ENCODE peak calls at places on chromosome 12, in nine cellular contexts. One of them, this sample, is unnamed.

GRCh38 chr12:67919406-67919805 is 69.8 kb upstream of the IFNG-AS1 start:
- DNase-seq in RCC 7860: no peak
- DNase-seq in stimulated activated CD4-positive, alpha-beta T cell treated with anti-CD3 and anti-CD28 coated beads, Interleukin-4, amount 100 ng/mL, for 48 hours: no peak
- DNase-seq in BE2C: no peak
- DNase-seq in NCI-H524: no peak
- DNase-seq in transverse colon: no peak
- DNase-seq in AG04450: no peak
- DNase-seq in left lung: no peak
- DNase-seq in cardiac muscle cell: no peak
- DNase-seq in this sample: no peak

GRCh38 chr12:110888256-110888991 is 32.0 kb downstream of the MYL2 start:
- DNase-seq in cardiac muscle cell: no peak
- DNase-seq in transverse colon: no peak
- DNase-seq in NCI-H524: no peak
- DNase-seq in stimulated activated CD4-positive, alpha-beta T cell treated with anti-CD3 and anti-CD28 coated beads, Interleukin-4, amount 100 ng/mL, for 48 hours: no peak
- DNase-seq in left lung: no peak
- DNase-seq in RCC 7860: no peak
- DNase-seq in AG04450: no peak
- DNase-seq in BE2C: no peak
- DNase-seq in this sample: no peak

GRCh38 chr12:52873832-52874572 is 25.2 kb upstream of the KRT78 start:
- DNase-seq in BE2C: peak; percentile 82
- DNase-seq in cardiac muscle cell: peak; percentile 94
- DNase-seq in NCI-H524: peak; percentile 53
- DNase-seq in left lung: peak; percentile 91
- DNase-seq in transverse colon: peak; percentile 91
- DNase-seq in RCC 7860: peak; percentile 78
- DNase-seq in stimulated activated CD4-positive, alpha-beta T cell treated with anti-CD3 and anti-CD28 coated beads, Interleukin-4, amount 100 ng/mL, for 48 hours: peak; percentile 41
- DNase-seq in AG04450: peak; percentile 61
- DNase-seq in this sample: peak; percentile 96

GRCh38 chr12:79055926-79056674 is 191.5 kb downstream of the SYT1 start:
- DNase-seq in AG04450: peak; percentile 53
- DNase-seq in left lung: no peak
- DNase-seq in transverse colon: no peak
- DNase-seq in cardiac muscle cell: peak; percentile 42
- DNase-seq in RCC 7860: peak; percentile 29
- DNase-seq in BE2C: no peak
- DNase-seq in NCI-H524: no peak
- DNase-seq in stimulated activated CD4-positive, alpha-beta T cell treated with anti-CD3 and anti-CD28 coated beads, Interleukin-4, amount 100 ng/mL, for 48 hours: no peak
- DNase-seq in this sample: no peak

GRCh38 chr12:65742481-65742971 is 81.8 kb upstream of the HMGA2 start:
- DNase-seq in NCI-H524: peak; percentile 58
- DNase-seq in RCC 7860: no peak
- DNase-seq in left lung: no peak
- DNase-seq in AG04450: no peak
- DNase-seq in stimulated activated CD4-positive, alpha-beta T cell treated with anti-CD3 and anti-CD28 coated beads, Interleukin-4, amount 100 ng/mL, for 48 hours: no peak
- DNase-seq in transverse colon: no peak
- DNase-seq in BE2C: no peak
- DNase-seq in cardiac muscle cell: peak; percentile 56
- DNase-seq in this sample: no peak

GRCh38 chr12:110932048-110932447 is 11.7 kb upstream of the MYL2 start:
- DNase-seq in NCI-H524: peak; percentile 17
- DNase-seq in stimulated activated CD4-positive, alpha-beta T cell treated with anti-CD3 and anti-CD28 coated beads, Interleukin-4, amount 100 ng/mL, for 48 hours: no peak
- DNase-seq in RCC 7860: no peak
- DNase-seq in BE2C: no peak
- DNase-seq in left lung: no peak
- DNase-seq in cardiac muscle cell: peak; percentile 29
- DNase-seq in transverse colon: no peak
- DNase-seq in AG04450: no peak
- DNase-seq in this sample: peak; percentile 17

GRCh38 chr12:31574803-31575573 is 15.9 kb downstream of the DENND5B start:
- DNase-seq in cardiac muscle cell: peak; percentile 66
- DNase-seq in BE2C: no peak
- DNase-seq in transverse colon: no peak
- DNase-seq in stimulated activated CD4-positive, alpha-beta T cell treated with anti-CD3 and anti-CD28 coated beads, Interleukin-4, amount 100 ng/mL, for 48 hours: no peak
- DNase-seq in AG04450: no peak
- DNase-seq in RCC 7860: no peak
- DNase-seq in NCI-H524: no peak
- DNase-seq in left lung: no peak
- DNase-seq in this sample: no peak

GRCh38 chr12:95970905-95971304 is 25.2 kb downstream of the HAL start:
- DNase-seq in BE2C: no peak
- DNase-seq in NCI-H524: no peak
- DNase-seq in transverse colon: no peak
- DNase-seq in cardiac muscle cell: no peak
- DNase-seq in AG04450: no peak
- DNase-seq in stimulated activated CD4-positive, alpha-beta T cell treated with anti-CD3 and anti-CD28 coated beads, Interleukin-4, amount 100 ng/mL, for 48 hours: no peak
- DNase-seq in left lung: no peak
- DNase-seq in RCC 7860: no peak
- DNase-seq in this sample: no peak

GRCh38 chr12:28096649-28097048 is 93.6 kb upstream of the CCDC91 start:
- DNase-seq in cardiac muscle cell: no peak
- DNase-seq in left lung: no peak
- DNase-seq in AG04450: no peak
- DNase-seq in stimulated activated CD4-positive, alpha-beta T cell treated with anti-CD3 and anti-CD28 coated beads, Interleukin-4, amount 100 ng/mL, for 48 hours: no peak
- DNase-seq in NCI-H524: no peak
- DNase-seq in BE2C: no peak
- DNase-seq in RCC 7860: no peak
- DNase-seq in transverse colon: no peak
- DNase-seq in this sample: no peak

GRCh38 chr12:86914716-86915115 is 658.5 kb upstream of the MGAT4C start:
- DNase-seq in cardiac muscle cell: peak; percentile 80
- DNase-seq in stimulated activated CD4-positive, alpha-beta T cell treated with anti-CD3 and anti-CD28 coated beads, Interleukin-4, amount 100 ng/mL, for 48 hours: no peak
- DNase-seq in AG04450: peak; percentile 24
- DNase-seq in BE2C: peak; percentile 30
- DNase-seq in left lung: no peak
- DNase-seq in RCC 7860: no peak
- DNase-seq in NCI-H524: peak; percentile 42
- DNase-seq in transverse colon: no peak
- DNase-seq in this sample: no peak

GRCh38 chr12:47067778-47068431 is 11.5 kb upstream of the PCED1B start:
- DNase-seq in BE2C: no peak
- DNase-seq in cardiac muscle cell: no peak
- DNase-seq in transverse colon: no peak
- DNase-seq in NCI-H524: peak; percentile 15
- DNase-seq in RCC 7860: no peak
- DNase-seq in AG04450: no peak
- DNase-seq in left lung: no peak
- DNase-seq in stimulated activated CD4-positive, alpha-beta T cell treated with anti-CD3 and anti-CD28 coated beads, Interleukin-4, amount 100 ng/mL, for 48 hours: no peak
- DNase-seq in this sample: no peak

GRCh38 chr12:111074559-111074958 is 154.2 kb upstream of the MYL2 start:
- DNase-seq in cardiac muscle cell: no peak
- DNase-seq in BE2C: no peak
- DNase-seq in transverse colon: no peak
- DNase-seq in left lung: no peak
- DNase-seq in AG04450: no peak
- DNase-seq in RCC 7860: no peak
- DNase-seq in NCI-H524: no peak
- DNase-seq in stimulated activated CD4-positive, alpha-beta T cell treated with anti-CD3 and anti-CD28 coated beads, Interleukin-4, amount 100 ng/mL, for 48 hours: no peak
- DNase-seq in this sample: no peak

GRCh38 chr12:846376-846775 is 94.0 kb downstream of the WNK1 start:
- DNase-seq in NCI-H524: no peak
- DNase-seq in transverse colon: no peak
- DNase-seq in BE2C: no peak
- DNase-seq in AG04450: no peak
- DNase-seq in cardiac muscle cell: no peak
- DNase-seq in RCC 7860: no peak
- DNase-seq in left lung: no peak
- DNase-seq in stimulated activated CD4-positive, alpha-beta T cell treated with anti-CD3 and anti-CD28 coated beads, Interleukin-4, amount 100 ng/mL, for 48 hours: no peak
- DNase-seq in this sample: no peak

GRCh38 chr12:16610743-16611142 is 4.8 kb upstream of the LMO3 start:
- DNase-seq in transverse colon: no peak
- DNase-seq in BE2C: no peak
- DNase-seq in stimulated activated CD4-positive, alpha-beta T cell treated with anti-CD3 and anti-CD28 coated beads, Interleukin-4, amount 100 ng/mL, for 48 hours: no peak
- DNase-seq in RCC 7860: no peak
- DNase-seq in left lung: no peak
- DNase-seq in cardiac muscle cell: no peak
- DNase-seq in NCI-H524: no peak
- DNase-seq in AG04450: no peak
- DNase-seq in this sample: no peak

GRCh38 chr12:117228239-117228638 is 38.0 kb upstream of the FBXO21 start:
- DNase-seq in NCI-H524: no peak
- DNase-seq in AG04450: no peak
- DNase-seq in RCC 7860: no peak
- DNase-seq in BE2C: no peak
- DNase-seq in cardiac muscle cell: no peak
- DNase-seq in transverse colon: no peak
- DNase-seq in left lung: no peak
- DNase-seq in stimulated activated CD4-positive, alpha-beta T cell treated with anti-CD3 and anti-CD28 coated beads, Interleukin-4, amount 100 ng/mL, for 48 hours: no peak
- DNase-seq in this sample: no peak

GRCh38 chr12:75655233-75655879 is 143.9 kb upstream of the KRR1 start:
- DNase-seq in transverse colon: no peak
- DNase-seq in RCC 7860: no peak
- DNase-seq in AG04450: no peak
- DNase-seq in stimulated activated CD4-positive, alpha-beta T cell treated with anti-CD3 and anti-CD28 coated beads, Interleukin-4, amount 100 ng/mL, for 48 hours: no peak
- DNase-seq in NCI-H524: no peak
- DNase-seq in left lung: no peak
- DNase-seq in cardiac muscle cell: no peak
- DNase-seq in BE2C: no peak
- DNase-seq in this sample: no peak

GRCh38 chr12:22046968-22047390 is 961 bp downstream of the CMAS start:
- DNase-seq in cardiac muscle cell: peak; percentile 3
- DNase-seq in AG04450: no peak
- DNase-seq in transverse colon: no peak
- DNase-seq in stimulated activated CD4-positive, alpha-beta T cell treated with anti-CD3 and anti-CD28 coated beads, Interleukin-4, amount 100 ng/mL, for 48 hours: no peak
- DNase-seq in left lung: no peak
- DNase-seq in NCI-H524: no peak
- DNase-seq in RCC 7860: no peak
- DNase-seq in BE2C: no peak
- DNase-seq in this sample: no peak

GRCh38 chr12:53868516-53868986 is 70.1 kb upstream of the HOXC13 start:
- DNase-seq in AG04450: no peak
- DNase-seq in cardiac muscle cell: no peak
- DNase-seq in BE2C: no peak
- DNase-seq in stimulated activated CD4-positive, alpha-beta T cell treated with anti-CD3 and anti-CD28 coated beads, Interleukin-4, amount 100 ng/mL, for 48 hours: no peak
- DNase-seq in transverse colon: no peak
- DNase-seq in RCC 7860: peak; percentile 21
- DNase-seq in NCI-H524: peak; percentile 14
- DNase-seq in left lung: no peak
- DNase-seq in this sample: no peak

GRCh38 chr12:69129014-69129413 is 110.4 kb upstream of the CPSF6 start:
- DNase-seq in RCC 7860: no peak
- DNase-seq in transverse colon: no peak
- DNase-seq in BE2C: no peak
- DNase-seq in cardiac muscle cell: peak; percentile 38
- DNase-seq in NCI-H524: no peak
- DNase-seq in left lung: no peak
- DNase-seq in AG04450: no peak
- DNase-seq in stimulated activated CD4-positive, alpha-beta T cell treated with anti-CD3 and anti-CD28 coated beads, Interleukin-4, amount 100 ng/mL, for 48 hours: no peak
- DNase-seq in this sample: no peak

This sample was measured in K562.